ENCODE peak calls at places on chromosomes 11 and 22, in eight cellular contexts. J is K562, X is Peyer's patch, W is tibial artery, F is esophagus squamous epithelium, I is dorsolateral prefrontal cortex, V is fibroblast of lung, E is aorta. T is an unnamed sample.

GRCh38 chr22:22748297-22748743 is 103.9 kb downstream of the GGTLC2 start:
- DNase-seq in J (peak), X (peak), W (no peak), F (no peak), I (peak), V (peak), E (no peak), T (no peak)

GRCh38 chr22:46561435-46561905 is 24.1 kb upstream of the CELSR1 start:
- DNase-seq in J (peak), X (no peak), W (no peak), F (no peak), I (no peak), V (peak), E (peak), T (no peak)

GRCh38 chr22:46655861-46656608 is 35.8 kb downstream of the GRAMD4 start:
- DNase-seq in J (no peak), X (no peak), W (no peak), F (no peak), I (no peak), V (no peak), E (no peak), T (no peak)

GRCh38 chr11:4891996-4892640 is 10.4 kb downstream of the OR51T1 start:
- DNase-seq in J (peak), X (no peak), W (no peak), F (no peak), I (no peak), V (peak), E (no peak), T (no peak)

GRCh38 chr11:115471367-115471766 is 32.8 kb downstream of the CADM1 start:
- DNase-seq in J (no peak), X (no peak), W (no peak), F (no peak), I (peak), V (peak), E (no peak), T (no peak)

GRCh38 chr11:130389315-130389935 is 39.0 kb downstream of the ADAMTS8 start:
- DNase-seq in J (no peak), X (no peak), W (no peak), F (no peak), I (no peak), V (no peak), E (no peak), T (no peak)

GRCh38 chr22:47534150-47535133 is 772.0 kb downstream of the TBC1D22A start:
- DNase-seq in J (no peak), X (no peak), W (no peak), F (no peak), I (peak), V (no peak), E (no peak), T (no peak)

GRCh38 chr22:42904049-42904448 is 47.0 kb upstream of the ARFGAP3 start:
- DNase-seq in J (no peak), X (no peak), W (no peak), F (no peak), I (no peak), V (no peak), E (no peak), T (no peak)

GRCh38 chr22:36528336-36528735 is 630 bp downstream of the EIF3D start:
- DNase-seq in J (no peak), X (no peak), W (no peak), F (no peak), I (no peak), V (peak), E (no peak), T (no peak)

GRCh38 chr11:103338621-103339484 is 229.6 kb downstream of the DYNC2H1 start:
- DNase-seq in J (no peak), X (no peak), W (no peak), F (no peak), I (no peak), V (peak), E (no peak), T (no peak)

GRCh38 chr11:128343870-128344269 is 243.5 kb downstream of the ETS1 start:
- DNase-seq in J (no peak), X (no peak), W (no peak), F (no peak), I (no peak), V (no peak), E (no peak), T (no peak)

GRCh38 chr11:109609454-109610185 is 187.6 kb downstream of the C11orf87 start:
- DNase-seq in J (no peak), X (no peak), W (no peak), F (no peak), I (no peak), V (no peak), E (no peak), T (no peak)

GRCh38 chr11:116366980-116367640 is 405.7 kb downstream of the BUD13 start:
- DNase-seq in J (no peak), X (no peak), W (no peak), F (no peak), I (no peak), V (peak), E (no peak), T (no peak)

GRCh38 chr11:132520199-132520598 is 1012.1 kb downstream of the OPCML start:
- DNase-seq in J (no peak), X (no peak), W (no peak), F (no peak), I (no peak), V (peak), E (no peak), T (no peak)

GRCh38 chr11:116636341-116636968 is 136.3 kb downstream of the BUD13 start:
- DNase-seq in J (no peak), X (no peak), W (no peak), F (no peak), I (no peak), V (no peak), E (no peak), T (no peak)

GRCh38 chr11:131038597-131038996 is 122.3 kb upstream of the SNX19 start:
- DNase-seq in J (peak), X (no peak), W (no peak), F (no peak), I (no peak), V (peak), E (no peak), T (no peak)

GRCh38 chr11:122085712-122086111 is 30.3 kb downstream of the BLID start:
- DNase-seq in J (no peak), X (no peak), W (no peak), F (no peak), I (no peak), V (no peak), E (no peak), T (no peak)

GRCh38 chr11:66478823-66479740 is 1.2 kb upstream of the DPP3 start:
- DNase-seq in J (peak), X (peak), W (peak), F (no peak), I (no peak), V (peak), E (peak), T (no peak)

GRCh38 chr11:79100093-79100704 is 340.6 kb downstream of the TENM4 start:
- DNase-seq in J (peak), X (no peak), W (peak), F (no peak), I (no peak), V (peak), E (peak), T (peak)

GRCh38 chr11:109644158-109644557 is 222.2 kb downstream of the C11orf87 start:
- DNase-seq in J (no peak), X (no peak), W (no peak), F (no peak), I (peak), V (peak), E (no peak), T (no peak)

GRCh38 chr11:13721760-13722159 is 53.3 kb downstream of the FAR1 start:
- DNase-seq in J (no peak), X (no peak), W (no peak), F (no peak), I (no peak), V (peak), E (no peak), T (no peak)

GRCh38 chr22:41699264-41700104 is at the start of gene MEI1:
- DNase-seq in J (no peak), X (peak), W (peak), F (peak), I (peak), V (peak), E (peak), T (no peak)

GRCh38 chr11:118703563-118704106 is 24.2 kb upstream of the TREH start:
- DNase-seq in J (no peak), X (no peak), W (no peak), F (no peak), I (no peak), V (no peak), E (peak), T (no peak)

GRCh38 chr22:17258015-17258827 is 39.0 kb upstream of the ADA2 start:
- DNase-seq in J (peak), X (peak), W (no peak), F (no peak), I (peak), V (peak), E (peak), T (no peak)

GRCh38 chr22:45597460-45598192 is 74.0 kb upstream of the ATXN10 start:
- DNase-seq in J (no peak), X (no peak), W (no peak), F (no peak), I (no peak), V (no peak), E (no peak), T (no peak)

GRCh38 chr22:17234144-17234623 is 14.9 kb upstream of the ADA2 start:
- DNase-seq in J (no peak), X (no peak), W (no peak), F (no peak), I (no peak), V (peak), E (peak), T (peak)

GRCh38 chr11:86798988-86799387 is 1.4 kb upstream of the PRSS23 start:
- DNase-seq in J (no peak), X (no peak), W (no peak), F (no peak), I (no peak), V (peak), E (peak), T (no peak)

GRCh38 chr11:68658661-68659060 is 25.7 kb upstream of the GAL start:
- DNase-seq in J (no peak), X (no peak), W (peak), F (no peak), I (no peak), V (peak), E (no peak), T (no peak)

GRCh38 chr11:46122955-46123354 is 1.7 kb upstream of the PHF21A start:
- DNase-seq in J (no peak), X (no peak), W (no peak), F (no peak), I (no peak), V (peak), E (no peak), T (no peak)

GRCh38 chr11:132640952-132641351 is 891.3 kb downstream of the OPCML start:
- DNase-seq in J (no peak), X (no peak), W (no peak), F (no peak), I (no peak), V (no peak), E (no peak), T (no peak)

GRCh38 chr11:132886335-132886734 is 646.0 kb downstream of the OPCML start:
- DNase-seq in J (no peak), X (no peak), W (no peak), F (no peak), I (no peak), V (peak), E (no peak), T (no peak)

GRCh38 chr22:50612168-50612714 is 11.6 kb downstream of the MAPK8IP2 start:
- DNase-seq in J (no peak), X (no peak), W (no peak), F (no peak), I (no peak), V (no peak), E (no peak), T (no peak)

GRCh38 chr11:127619946-127620345 is 619.4 kb upstream of the KIRREL3 start:
- DNase-seq in J (no peak), X (no peak), W (no peak), F (no peak), I (no peak), V (peak), E (no peak), T (no peak)

GRCh38 chr11:66692446-66692845 is 14.8 kb upstream of the RBM4B start:
- DNase-seq in J (no peak), X (no peak), W (no peak), F (no peak), I (no peak), V (no peak), E (peak), T (no peak)

GRCh38 chr11:111837366-111837891 is 34.0 kb downstream of the ALG9 start:
- DNase-seq in J (no peak), X (no peak), W (no peak), F (no peak), I (no peak), V (no peak), E (no peak), T (no peak)

GRCh38 chr11:130467116-130467990 is 18.9 kb downstream of the ADAMTS15 start:
- DNase-seq in J (no peak), X (no peak), W (no peak), F (no peak), I (no peak), V (no peak), E (no peak), T (no peak)

GRCh38 chr22:32661296-32661695 is 140.2 kb upstream of the TIMP3 start:
- DNase-seq in J (no peak), X (no peak), W (peak), F (no peak), I (no peak), V (peak), E (peak), T (no peak)

GRCh38 chr11:2462986-2463765 is 18.4 kb downstream of the KCNQ1 start:
- DNase-seq in J (no peak), X (peak), W (peak), F (no peak), I (no peak), V (no peak), E (no peak), T (no peak)

GRCh38 chr11:117859061-117859460 is 17.4 kb downstream of the FXYD6 start:
- DNase-seq in J (no peak), X (no peak), W (no peak), F (no peak), I (no peak), V (no peak), E (no peak), T (no peak)

GRCh38 chr22:30080805-30081204 is 541 bp downstream of the HORMAD2 start:
- DNase-seq in J (no peak), X (no peak), W (no peak), F (no peak), I (no peak), V (no peak), E (no peak), T (no peak)

GRCh38 chr11:106603971-106604370 is 414.3 kb downstream of the GUCY1A2 start:
- DNase-seq in J (no peak), X (no peak), W (no peak), F (no peak), I (no peak), V (no peak), E (no peak), T (no peak)
- H3K4me3 ChIP-seq in J (no peak), X (no peak), W (no peak), F (no peak), I (no peak), V (no peak), E (no peak), T (no peak)

GRCh38 chr11:59769086-59769485 is 13.9 kb downstream of the STX3 start:
- DNase-seq in J (no peak), X (no peak), W (no peak), F (no peak), I (no peak), V (no peak), E (no peak), T (no peak)

GRCh38 chr11:59770869-59771268 is 15.7 kb downstream of the STX3 start:
- DNase-seq in J (no peak), X (no peak), W (no peak), F (no peak), I (no peak), V (no peak), E (no peak), T (no peak)

GRCh38 chr11:59770324-59770723 is 15.1 kb downstream of the STX3 start:
- DNase-seq in J (no peak), X (no peak), W (no peak), F (no peak), I (no peak), V (no peak), E (no peak), T (no peak)

GRCh38 chr11:59771605-59772004 is 16.4 kb downstream of the STX3 start:
- DNase-seq in J (no peak), X (no peak), W (no peak), F (no peak), I (no peak), V (no peak), E (no peak), T (no peak)

DNA sequence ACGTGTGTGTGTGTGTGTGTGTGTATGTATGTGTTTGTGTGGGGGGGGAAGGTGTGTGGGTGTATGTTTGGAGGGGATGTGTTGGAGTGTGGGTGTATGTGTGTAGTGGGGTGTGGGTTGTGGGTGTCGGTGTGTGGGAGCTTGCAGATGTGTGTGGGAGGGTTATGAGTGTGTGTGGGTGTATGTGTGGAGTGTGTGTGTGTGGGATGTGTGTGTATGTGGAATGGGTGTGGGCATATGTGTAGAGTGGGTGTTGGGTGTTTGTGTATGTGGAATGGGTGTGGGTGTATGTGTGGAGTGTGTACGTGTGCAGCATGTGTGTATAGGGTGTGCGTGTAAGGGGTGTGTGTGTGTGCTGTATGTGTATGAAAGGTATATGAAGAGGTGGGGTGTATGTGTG is 14.7 kb downstream of the STX3 start:
- DNase-seq in J (no peak), X (no peak), W (no peak), F (no peak), I (no peak), V (no peak), E (no peak), T (no peak)
- H3K27ac ChIP-seq in J (no peak), X (no peak), W (no peak), F (no peak), I (no peak), V (no peak), E (no peak), T (no peak)

DNA sequence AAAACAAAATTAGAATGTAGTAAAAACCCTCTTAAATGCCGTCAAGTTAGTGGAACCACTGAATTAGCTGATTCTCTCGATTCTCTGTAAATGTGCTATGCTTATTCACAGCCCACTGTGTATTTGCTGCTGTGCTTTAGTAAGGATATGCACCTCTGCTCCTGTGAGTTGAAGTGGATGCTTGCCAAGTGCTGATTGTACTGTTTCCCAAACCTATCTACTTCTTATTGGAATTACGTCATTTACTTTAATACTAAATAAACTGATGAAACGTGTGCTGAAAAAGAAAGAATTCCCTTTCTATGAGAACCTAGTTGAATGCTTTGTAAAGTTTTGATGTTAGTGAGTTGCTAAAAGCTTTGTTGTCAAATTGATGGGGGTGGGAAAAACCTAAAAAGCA is 158.4 kb downstream of the LRRC4C start:
- DNase-seq in J (no peak), X (no peak), W (no peak), F (no peak), I (no peak), V (peak), E (no peak), T (no peak)
- H3K4me3 ChIP-seq in J (no peak), X (no peak), W (no peak), F (no peak), I (no peak), V (no peak), E (no peak), T (no peak)

GRCh38 chr11:360326-361280 is 8.7 kb upstream of the B4GALNT4 start:
- DNase-seq in J (peak), X (no peak), W (peak), F (no peak), I (no peak), V (no peak), E (no peak), T (no peak)
- H3K27ac ChIP-seq in J (no peak), X (no peak), W (no peak), F (no peak), I (no peak), V (no peak), E (no peak), T (no peak)